ENCODE peak calls at places on chromosome 12, in six cellular contexts. Z, L, W, M, P and H are unnamed samples. For H3K36me3, the result is how much of the 10 kb centered on the place peaks cover.

GRCh38 chr12:104526751-104527150 is 70.0 kb downstream of the CHST11 start:
- DNase-seq in W (no peak), Z (no peak), L (no peak), P (no peak), M (no peak), H (peak)

GRCh38 chr12:182381-182883 is 31.5 kb downstream of the SLC6A12 start:
- DNase-seq in W (peak), Z (no peak), M (no peak), L (no peak), P (peak), H (no peak)

GRCh38 chr12:79174656-79175055 is 310.1 kb downstream of the SYT1 start:
- DNase-seq in W (peak), L (no peak), M (no peak), P (peak), Z (no peak), H (no peak)

GRCh38 chr12:126547905-126548304 is 1482.7 kb downstream of the AACS start:
- DNase-seq in P (no peak), M (no peak), L (no peak), Z (no peak), W (no peak), H (peak)

GRCh38 chr12:93785262-93786010 is 108.3 kb downstream of the CRADD start:
- DNase-seq in W (peak), M (peak), P (peak), Z (no peak), L (no peak), H (peak)

GRCh38 chr12:63206908-63207307 is 55.9 kb upstream of the AVPR1A start:
- DNase-seq in Z (no peak), M (no peak), P (peak), L (no peak), W (peak), H (no peak)

GRCh38 chr12:78096909-78097597 is 266.4 kb downstream of the NAV3 start:
- DNase-seq in W (peak), L (no peak), P (peak), Z (no peak), M (no peak), H (no peak)

GRCh38 chr12:28700161-28700560 is 448.9 kb upstream of the FAR2 start:
- DNase-seq in Z (no peak), L (no peak), W (no peak), M (no peak), P (no peak), H (no peak)

GRCh38 chr12:11822071-11822818 is 172.8 kb downstream of the ETV6 start:
- DNase-seq in P (peak), M (no peak), Z (peak), W (peak), L (no peak), H (peak)

GRCh38 chr12:130713581-130713991 is 2.5 kb downstream of the RIMBP2 start:
- DNase-seq in Z (no peak), W (no peak), P (peak), L (no peak), M (peak), H (no peak)

GRCh38 chr12:13339538-13339937 is 143.0 kb downstream of the EMP1 start:
- DNase-seq in P (peak), M (no peak), L (no peak), W (peak), Z (no peak), H (no peak)

GRCh38 chr12:8912910-8913309 is 1.4 kb upstream of the PHC1 start:
- DNase-seq in Z (peak), P (peak), W (no peak), L (no peak), M (peak), H (peak)

GRCh38 chr12:121990692-121991603 is 30.7 kb upstream of the BCL7A start:
- DNase-seq in P (peak), M (no peak), L (no peak), Z (no peak), W (no peak), H (no peak)

GRCh38 chr12:176321-177181 is 37.4 kb downstream of the SLC6A12 start:
- DNase-seq in M (no peak), Z (peak), L (no peak), P (peak), W (peak), H (no peak)

GRCh38 chr12:50488801-50489200 is 16.0 kb upstream of the DIP2B start:
- DNase-seq in W (no peak), M (no peak), P (no peak), L (no peak), Z (no peak), H (no peak)

GRCh38 chr12:56220611-56221232 is 1.0 kb downstream of the RNF41 start:
- DNase-seq in L (no peak), P (peak), W (no peak), Z (no peak), M (no peak), H (no peak)

GRCh38 chr12:14403711-14404164 is 38.3 kb downstream of the ATF7IP start:
- DNase-seq in W (peak), P (peak), L (no peak), M (no peak), Z (no peak), H (no peak)

GRCh38 chr12:46562625-46563228 is 190.2 kb upstream of the SLC38A2 start:
- DNase-seq in P (peak), W (peak), L (no peak), Z (no peak), M (no peak), H (no peak)

GRCh38 chr12:99852666-99853065 is 132.1 kb downstream of the ANKS1B start:
- DNase-seq in Z (no peak), M (peak), L (no peak), W (no peak), P (no peak), H (peak)

GRCh38 chr12:69513297-69513696 is 43.1 kb downstream of the FRS2 start:
- DNase-seq in L (no peak), P (peak), W (no peak), M (no peak), Z (no peak), H (no peak)

GRCh38 chr12:124298685-124299410 is 4.0 kb downstream of the RFLNA start:
- DNase-seq in M (no peak), W (no peak), P (no peak), Z (no peak), L (peak), H (no peak)

GRCh38 chr12:126667340-126667739 is 1599.6 kb upstream of the TMEM132C start:
- DNase-seq in W (peak), P (peak), M (no peak), Z (no peak), L (no peak), H (no peak)

GRCh38 chr12:21773263-21773741 is 1.2 kb downstream of the KCNJ8 start:
- DNase-seq in M (peak), P (peak), Z (no peak), L (peak), W (peak), H (peak)

GRCh38 chr12:21971344-21971743 is 30.1 kb upstream of the ABCC9 start:
- DNase-seq in Z (no peak), W (no peak), P (no peak), L (no peak), M (peak), H (peak)

GRCh38 chr12:122870163-122870842 is 25.6 kb downstream of the VPS37B start:
- DNase-seq in M (no peak), P (no peak), W (no peak), L (peak), Z (peak), H (no peak)

GRCh38 chr12:122139266-122139665 is 34.8 kb downstream of the IL31 start:
- DNase-seq in Z (no peak), P (no peak), W (no peak), M (no peak), L (no peak), H (no peak)

GRCh38 chr12:105499223-105499622 is 168.7 kb downstream of the C12orf75 start:
- DNase-seq in W (no peak), L (no peak), Z (no peak), P (no peak), M (no peak), H (no peak)

GRCh38 chr12:12028668-12029402 is 41.9 kb upstream of the BCL2L14 start:
- DNase-seq in P (no peak), L (no peak), Z (no peak), M (peak), W (no peak), H (no peak)

GRCh38 chr12:82458101-82458500 is 99.8 kb downstream of the METTL25 start:
- DNase-seq in P (no peak), W (no peak), Z (no peak), L (no peak), M (no peak), H (no peak)

GRCh38 chr12:112971248-112971647 is 7.1 kb upstream of the OAS2 start:
- DNase-seq in L (no peak), Z (no peak), M (no peak), W (no peak), P (no peak), H (no peak)

GRCh38 chr12:117025481-117026151 is 73.6 kb downstream of the TESC start:
- DNase-seq in M (peak), P (peak), L (peak), Z (peak), W (peak), H (peak)

GRCh38 chr12:27008070-27008469 is 6.1 kb downstream of the TM7SF3 start:
- DNase-seq in M (no peak), L (no peak), W (no peak), P (no peak), Z (no peak), H (no peak)
- H3K27ac ChIP-seq in M (no peak), L (no peak), W (no peak), P (no peak), Z (no peak), H (no peak)

DNA sequence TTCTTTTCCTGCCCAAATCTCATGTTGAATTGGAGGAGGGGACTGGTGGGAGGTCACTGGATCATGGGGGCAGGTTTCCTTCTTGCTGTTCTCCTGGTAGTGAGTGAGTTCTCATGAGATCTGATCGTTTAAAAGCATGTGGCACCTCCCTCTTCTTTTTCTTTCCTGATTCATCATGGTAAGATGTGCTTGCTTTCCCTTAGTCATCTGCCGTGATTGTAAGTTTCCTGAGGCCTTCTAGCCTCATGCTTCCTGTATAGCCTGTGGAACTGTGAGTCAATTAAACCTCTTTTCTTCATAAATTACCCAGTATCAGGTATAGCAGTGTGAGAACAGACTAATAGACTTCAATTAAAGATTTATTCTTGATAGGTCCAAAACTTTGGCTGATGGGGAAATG is 83.5 kb downstream of the CAND1 start:
- DNase-seq in M (no peak), W (no peak), P (peak), L (no peak), Z (no peak), H (no peak)
- H3K36me3 ChIP-seq in M (under half), W (under half), P (under half), L (under half), Z (under half), H (under half)

GRCh38 chr12:108729612-108730336 is 1.5 kb downstream of the CORO1C start:
- DNase-seq in M (no peak), W (peak), L (no peak), P (peak), Z (no peak), H (no peak)

GRCh38 chr12:108730337-108731104 is 797 bp downstream of the CORO1C start:
- DNase-seq in L (peak), P (peak), M (peak), Z (peak), W (peak), H (peak)

GRCh38 chr12:108731105-108731865 is at the start of gene CORO1C:
- DNase-seq in Z (peak), L (peak), M (peak), P (peak), W (peak), H (peak)

GRCh38 chr12:108728820-108729611 is 2.3 kb downstream of the CORO1C start:
- DNase-seq in M (no peak), P (peak), W (no peak), L (no peak), Z (no peak), H (no peak)

GRCh38 chr12:108727868-108728735 is 3.2 kb downstream of the CORO1C start:
- DNase-seq in W (no peak), P (no peak), Z (no peak), L (no peak), M (no peak), H (no peak)
- H3K27ac ChIP-seq in W (peak), P (peak), Z (peak), L (no peak), M (no peak), H (no peak)

GRCh38 chr12:71566655-71567054 is 97.0 kb downstream of the ZFC3H1 start:
- DNase-seq in W (no peak), M (no peak), P (no peak), L (no peak), Z (no peak), H (no peak)
- H3K36me3 ChIP-seq in W (under half), M (half or more), P (under half), L (under half), Z (under half), H (under half)

DNA sequence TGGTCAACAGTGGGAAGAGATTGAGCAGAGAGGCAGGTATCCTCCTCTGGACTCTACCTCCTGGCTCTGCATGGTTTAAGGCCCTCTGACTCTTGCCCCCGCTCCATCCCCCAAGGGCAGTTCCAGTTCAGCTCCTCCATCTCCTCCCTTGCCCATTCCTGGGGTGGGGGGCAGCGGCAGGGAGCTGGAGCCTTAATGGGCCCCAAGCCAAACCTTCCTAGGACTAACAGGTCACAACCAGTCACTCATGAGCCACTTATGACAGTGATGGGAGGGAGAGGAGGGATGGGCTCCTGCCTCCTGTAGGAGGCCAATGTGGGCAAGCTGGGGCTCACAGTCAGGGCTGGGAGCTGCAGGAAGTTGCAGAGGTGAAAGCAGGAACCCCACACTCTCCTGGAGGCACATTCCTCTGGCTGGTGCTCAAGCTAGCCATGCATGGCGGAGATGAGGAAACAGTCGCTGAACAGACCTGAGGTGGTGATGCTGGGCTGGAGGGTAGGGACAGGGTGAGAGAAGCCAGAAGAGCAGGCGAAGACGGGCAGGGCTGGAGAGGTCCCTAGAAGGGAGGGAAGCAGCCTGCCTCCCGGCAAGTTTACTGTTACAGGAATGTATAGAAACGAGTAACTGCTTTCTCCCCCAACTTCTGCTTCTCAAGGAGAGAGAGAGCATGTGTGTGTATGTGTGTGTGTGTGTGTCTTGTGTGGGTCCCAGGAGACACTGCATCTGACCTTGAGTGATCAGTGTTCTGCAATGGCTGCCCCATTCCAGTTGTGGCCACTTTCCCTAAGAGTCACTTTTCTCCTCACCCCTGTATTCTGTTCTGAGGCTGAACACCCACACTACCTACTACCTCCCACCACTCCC is 5.0 kb upstream of the RAPGEF3 start:
- DNase-seq in Z (no peak), L (no peak), M (no peak), P (no peak), W (no peak), H (no peak)
- H3K27ac ChIP-seq in Z (no peak), L (no peak), M (no peak), P (no peak), W (no peak), H (no peak)

DNA sequence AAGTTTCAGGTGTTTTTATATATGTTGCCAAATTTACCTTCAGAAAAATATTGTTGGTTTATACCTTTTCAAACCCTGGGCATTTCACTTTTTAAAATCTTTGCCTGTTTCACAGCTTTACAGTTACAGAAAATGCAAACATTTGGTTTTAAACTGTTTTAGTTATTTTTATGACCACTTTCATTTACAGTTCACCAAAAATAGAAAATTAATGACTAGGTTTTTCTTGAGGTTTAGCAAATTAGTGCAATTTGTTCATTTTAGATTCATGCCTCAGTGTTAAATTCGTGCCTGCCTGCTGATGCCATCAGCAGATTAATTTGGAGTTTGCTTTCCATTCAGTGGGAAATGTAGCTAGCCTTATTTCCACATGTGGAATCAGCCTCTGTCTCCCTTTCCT is 45.5 kb downstream of the RIC8B start:
- DNase-seq in L (no peak), Z (no peak), W (no peak), M (no peak), P (no peak), H (no peak)
- H3K36me3 ChIP-seq in L (under half), Z (under half), W (under half), M (under half), P (under half), H (under half)

DNA sequence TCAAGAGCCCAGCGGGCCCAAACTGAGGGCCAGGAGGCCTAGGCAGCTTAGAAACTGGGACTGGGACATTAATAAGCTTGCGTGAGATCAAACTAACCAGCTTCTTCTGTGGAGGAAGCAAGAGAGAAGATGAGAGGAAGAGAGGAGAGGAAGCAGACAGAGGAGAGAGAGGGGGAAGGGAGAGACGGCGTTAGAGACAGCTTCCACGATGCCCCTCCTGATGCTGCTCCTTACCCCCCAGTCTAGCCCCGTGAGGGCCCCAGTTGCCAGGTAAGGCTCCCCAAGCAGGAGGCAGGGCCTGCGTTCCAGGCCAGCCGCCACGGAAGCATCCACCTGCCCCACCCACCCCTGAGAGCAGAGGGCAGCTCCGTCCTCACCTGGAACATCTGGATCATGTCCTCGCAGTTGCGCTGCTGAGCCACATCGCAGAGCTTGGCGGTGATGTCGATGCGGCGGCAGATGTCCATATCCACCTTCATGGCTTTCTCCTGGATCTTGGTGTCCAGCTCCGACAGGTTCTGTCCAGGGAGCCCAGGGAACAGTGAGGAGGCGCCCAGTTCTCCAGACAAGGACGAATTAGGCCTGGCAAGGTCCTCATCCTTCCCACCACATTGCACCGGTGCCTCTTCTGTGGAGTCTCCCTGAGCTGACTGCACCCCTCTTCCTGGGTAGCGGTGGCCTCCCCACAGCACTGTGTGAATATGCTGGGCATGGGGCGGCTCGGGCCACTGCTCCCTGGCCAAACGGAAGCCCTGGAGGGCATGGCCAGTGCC is 6.3 kb downstream of the IFFO1 start:
- DNase-seq in L (no peak), W (no peak), Z (no peak), M (no peak), P (no peak), H (no peak)
- H3K27ac ChIP-seq in L (no peak), W (peak), Z (peak), M (no peak), P (peak), H (no peak)

DNA sequence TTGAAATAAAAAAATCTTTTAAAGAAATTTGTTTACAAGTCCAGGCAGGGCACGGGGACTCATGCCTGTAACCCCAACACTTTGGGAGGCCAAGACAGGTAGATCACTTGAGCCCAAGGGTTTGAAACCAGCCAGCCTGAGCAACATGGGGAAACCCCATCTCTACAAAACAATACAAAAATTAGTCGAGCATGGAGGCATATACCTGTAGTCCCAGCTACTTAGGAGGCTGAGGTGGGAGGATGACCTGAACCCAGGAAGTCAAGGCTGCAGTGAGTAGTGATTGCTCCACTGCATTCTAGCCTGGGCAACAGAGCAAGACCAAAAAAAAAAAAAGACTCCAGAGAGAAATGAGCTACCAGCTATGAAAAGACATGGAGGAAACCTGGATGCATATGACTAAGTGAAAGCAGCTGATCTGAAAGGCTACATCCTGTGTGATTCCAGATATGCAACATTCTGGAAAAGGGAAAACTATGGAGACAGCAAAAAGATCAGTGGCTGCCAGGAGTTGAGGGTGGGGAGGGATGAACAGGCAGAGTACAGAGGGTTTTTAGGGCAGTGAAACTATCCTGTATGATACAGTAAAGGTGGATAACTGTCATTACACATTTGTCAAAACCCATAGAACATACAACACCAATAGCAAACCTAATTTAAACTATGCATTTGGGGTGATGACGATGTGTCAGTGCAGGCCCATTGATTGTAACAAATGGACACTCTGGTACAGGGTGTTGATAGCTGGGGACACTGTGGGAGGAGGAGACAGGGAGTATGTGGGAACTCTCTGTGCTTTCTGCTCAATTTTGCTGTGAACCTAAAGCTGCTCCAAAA is 59.9 kb downstream of the PRKAB1 start:
- DNase-seq in L (no peak), W (no peak), Z (no peak), P (no peak), M (no peak), H (no peak)
- H3K36me3 ChIP-seq in L (under half), W (under half), Z (under half), P (under half), M (under half), H (under half)

GRCh38 chr12:48194780-48195179 is 8.3 kb downstream of the OR10AD1 start:
- DNase-seq in P (peak), Z (no peak), W (no peak), M (no peak), L (no peak), H (no peak)
- H3K27ac ChIP-seq in P (peak), Z (no peak), W (no peak), M (no peak), L (no peak), H (no peak)

GRCh38 chr12:95978774-95979173 is 17.4 kb downstream of the HAL start:
- DNase-seq in P (no peak), W (no peak), M (no peak), L (no peak), Z (no peak), H (no peak)
- H3K36me3 ChIP-seq in P (under half), W (under half), M (under half), L (under half), Z (under half), H (under half)